ENCODE peak calls at places on chromosome 22, in four cellular contexts. H is amniotic stem cell; S is natural killer cell treated with Interleukin-12 subunit alpha and Interleukin-12 subunit beta and Interleukin-15 and Interleukin-18, amount 100 ng/mL, for 72 hours; J is GM04504. G is an unnamed sample.

GRCh38 chr22:49009359-49010063 is 818.2 kb downstream of the BRD1 start:
- DNase-seq in H (no peak), S (no peak), J (no peak), G (no peak)

GRCh38 chr22:48301908-48302307 is 1525.8 kb downstream of the BRD1 start:
- DNase-seq in H (no peak), S (no peak), J (no peak), G (no peak)

GRCh38 chr22:19636696-19637355 is 77.5 kb upstream of the SEPTIN5 start:
- DNase-seq in H (no peak), S (no peak), J (no peak), G (no peak)

GRCh38 chr22:17369553-17370035 is 334 bp downstream of the CECR2 start:
- DNase-seq in H (no peak), S (no peak), J (no peak), G (no peak)

GRCh38 chr22:44091021-44091721 is 67.1 kb downstream of the PARVB start:
- DNase-seq in H (no peak), S (no peak), J (no peak), G (no peak)

GRCh38 chr22:46614070-46614931 is 5.9 kb upstream of the GRAMD4 start:
- DNase-seq in H (no peak), S (no peak), J (no peak), G (no peak)

GRCh38 chr22:46748948-46749681 is 11.1 kb upstream of the CERK start:
- DNase-seq in H (no peak), S (peak), J (no peak), G (no peak)

GRCh38 chr22:36340621-36341020 is 47.1 kb downstream of the MYH9 start:
- DNase-seq in H (no peak), S (no peak), J (no peak), G (no peak)

GRCh38 chr22:19959043-19959586 is 17.5 kb upstream of the TXNRD2 start:
- DNase-seq in H (no peak), S (peak), J (no peak), G (no peak)

GRCh38 chr22:39727541-39727940 is 157.0 kb downstream of the CACNA1I start:
- DNase-seq in H (no peak), S (no peak), J (peak), G (no peak)

GRCh38 chr22:44735518-44736428 is 16.6 kb upstream of the ARHGAP8 start:
- DNase-seq in H (peak), S (peak), J (no peak), G (no peak)

GRCh38 chr22:43435851-43436535 is 24.2 kb downstream of the MPPED1 start:
- DNase-seq in H (no peak), S (no peak), J (no peak), G (no peak)

GRCh38 chr22:42863349-42863911 is 6.4 kb upstream of the ARFGAP3 start:
- DNase-seq in H (no peak), S (no peak), J (no peak), G (peak)

GRCh38 chr22:17774206-17774927 is at the start of gene BID:
- DNase-seq in H (no peak), S (peak), J (no peak), G (no peak)

GRCh38 chr22:40423246-40423753 is 52.9 kb downstream of the SGSM3 start:
- DNase-seq in H (no peak), S (peak), J (no peak), G (no peak)

GRCh38 chr22:39600491-39601179 is 30.1 kb downstream of the CACNA1I start:
- DNase-seq in H (no peak), S (no peak), J (no peak), G (no peak)

GRCh38 chr22:49727881-49728563 is 99.7 kb downstream of the BRD1 start:
- DNase-seq in H (no peak), S (no peak), J (no peak), G (no peak)

GRCh38 chr22:44118645-44119315 is 61.9 kb upstream of the PARVG start:
- DNase-seq in H (no peak), S (no peak), J (no peak), G (no peak)

GRCh38 chr22:36475341-36475740 is 6.1 kb downstream of the TXN2 start:
- DNase-seq in H (no peak), S (no peak), J (no peak), G (no peak)

GRCh38 chr22:27435839-27436581 is 365.5 kb downstream of the MN1 start:
- DNase-seq in H (no peak), S (no peak), J (peak), G (no peak)

GRCh38 chr22:48753381-48753730 is 1074.3 kb downstream of the BRD1 start:
- DNase-seq in H (no peak), S (peak), J (no peak), G (no peak)